ENCODE peak calls at places on chromosomes 2 and 18, in seven cellular contexts. P is AG10803; S is brain microvascular endothelial cell; G is progenitor cell of endocrine pancreas; A is mammary epithelial cell; Y is CD8-positive, alpha-beta T cell; T is fibroblast of pulmonary artery. Q is an unnamed sample.

GRCh38 chr18:46148810-46149209 is 44.6 kb downstream of the HAUS1 start:
- DNase-seq in S (peak), P (peak), T (peak), A (peak), G (peak), Y (peak), Q (peak)

GRCh38 chr2:195562624-195563566 is 94.1 kb upstream of the SLC39A10 start:
- DNase-seq in G (no peak), S (no peak), T (no peak), Y (no peak), P (no peak), A (no peak), Q (no peak)

GRCh38 chr2:196041786-196042185 is 26.9 kb downstream of the DNAH7 start:
- DNase-seq in T (no peak), A (no peak), P (peak), Y (no peak), S (no peak), G (no peak), Q (no peak)

GRCh38 chr2:151290467-151290866 is 999 bp upstream of the NMI start:
- DNase-seq in S (no peak), A (no peak), G (no peak), T (no peak), Y (no peak), P (no peak), Q (no peak)

GRCh38 chr2:96532641-96533291 is 3.8 kb upstream of the ARID5A start:
- DNase-seq in S (no peak), P (no peak), Y (no peak), A (no peak), T (no peak), G (no peak), Q (no peak)

GRCh38 chr18:26052497-26052896 is 37.9 kb downstream of the SS18 start:
- DNase-seq in A (peak), G (no peak), T (no peak), Y (no peak), P (peak), S (peak), Q (no peak)

GRCh38 chr2:105518897-105519296 is 120.0 kb upstream of the FHL2 start:
- DNase-seq in Y (no peak), P (no peak), G (no peak), A (no peak), S (no peak), T (no peak), Q (no peak)

GRCh38 chr2:233402346-233402745 is 48.1 kb downstream of the DGKD start:
- DNase-seq in A (no peak), P (no peak), S (no peak), Y (no peak), T (no peak), G (no peak), Q (no peak)

GRCh38 chr2:8986327-8986976 is 17.0 kb downstream of the MBOAT2 start:
- DNase-seq in G (no peak), Y (no peak), T (no peak), A (no peak), P (no peak), S (no peak), Q (no peak)

GRCh38 chr18:77990901-77991300 is 741.3 kb downstream of the GALR1 start:
- DNase-seq in S (no peak), Y (no peak), P (no peak), T (no peak), A (no peak), G (no peak), Q (no peak)

GRCh38 chr2:182616471-182617393 is 99.3 kb upstream of the DNAJC10 start:
- DNase-seq in P (peak), A (no peak), Y (no peak), S (peak), G (no peak), T (peak), Q (no peak)

GRCh38 chr2:111031546-111032484 is 88.9 kb upstream of the BCL2L11 start:
- DNase-seq in S (no peak), G (no peak), Y (no peak), A (no peak), P (no peak), T (no peak), Q (no peak)

GRCh38 chr2:111025288-111025687 is 95.4 kb upstream of the BCL2L11 start:
- DNase-seq in T (no peak), S (no peak), G (no peak), P (no peak), A (no peak), Y (no peak), Q (no peak)

GRCh38 chr2:111029135-111029927 is 91.4 kb upstream of the BCL2L11 start:
- DNase-seq in T (no peak), A (no peak), G (no peak), S (no peak), Y (no peak), P (no peak), Q (no peak)

GRCh38 chr2:111030271-111030891 is 90.3 kb upstream of the BCL2L11 start:
- DNase-seq in T (no peak), G (no peak), Y (no peak), A (no peak), P (no peak), S (no peak), Q (no peak)

GRCh38 chr2:111028720-111029119 is 92.0 kb upstream of the BCL2L11 start:
- DNase-seq in A (peak), T (peak), S (no peak), G (no peak), P (no peak), Y (no peak), Q (no peak)
- TF ChIP-seq CTCF in A (peak), T (peak), S (peak), G (no peak), P (no peak), Y (no peak), Q (no peak)

GRCh38 chr2:169397697-169398096 is 35.4 kb upstream of the LRP2 start:
- DNase-seq in G (no peak), Y (no peak), S (no peak), P (no peak), T (peak), A (no peak), Q (peak)
- TF ChIP-seq CTCF in G (peak), Y (no peak), S (peak), P (peak), T (peak), A (peak), Q (no peak)

GRCh38 chr2:102502576-102502975 is 29.6 kb downstream of the SLC9A4 start:
- DNase-seq in T (no peak), A (no peak), S (no peak), Y (no peak), P (no peak), G (no peak), Q (no peak)

GRCh38 chr2:102499558-102499957 is 26.5 kb downstream of the SLC9A4 start:
- DNase-seq in T (no peak), A (no peak), Y (no peak), G (no peak), P (no peak), S (no peak), Q (no peak)

GRCh38 chr2:102494570-102494969 is 21.5 kb downstream of the SLC9A4 start:
- DNase-seq in A (no peak), P (no peak), T (no peak), Y (no peak), G (no peak), S (no peak), Q (no peak)

GRCh38 chr2:102498414-102498813 is 25.4 kb downstream of the SLC9A4 start:
- DNase-seq in G (no peak), Y (no peak), A (no peak), S (no peak), P (no peak), T (no peak), Q (no peak)
- TF ChIP-seq CTCF in G (no peak), Y (no peak), A (no peak), S (no peak), P (no peak), T (no peak), Q (no peak)

GRCh38 chr2:199484927-199485326 is 27.2 kb upstream of the SATB2 start:
- DNase-seq in G (no peak), T (no peak), Y (no peak), P (peak), S (no peak), A (no peak), Q (no peak)
- TF ChIP-seq CTCF in G (no peak), T (peak), Y (no peak), P (peak), S (peak), A (peak), Q (no peak)

Q was measured in GM13976.